ENCODE peak calls at places on chromosome 9, in eight cellular contexts. H, N, C, Z, V, U, X and J are unnamed samples.

GRCh38 chr9:134551657-134552348 is 89.8 kb upstream of the COL5A1 start:
- DNase-seq in H (peak), N (peak), C (peak), Z (no peak), V (no peak), U (no peak), X (no peak), J (no peak)

GRCh38 chr9:84323777-84324317 is 16.7 kb downstream of the SLC28A3 start:
- DNase-seq in H (no peak), N (no peak), C (no peak), Z (no peak), V (no peak), U (no peak), X (no peak), J (no peak)

GRCh38 chr9:19049872-19050636 is 827 bp downstream of the RRAGA start:
- DNase-seq in H (no peak), N (no peak), C (no peak), Z (no peak), V (peak), U (peak), X (no peak), J (no peak)

GRCh38 chr9:98989036-98990000 is 45.6 kb downstream of the COL15A1 start:
- DNase-seq in H (peak), N (no peak), C (peak), Z (no peak), V (no peak), U (no peak), X (no peak), J (no peak)

GRCh38 chr9:122184551-122184950 is 24.8 kb downstream of the MORN5 start:
- DNase-seq in H (no peak), N (no peak), C (no peak), Z (no peak), V (no peak), U (no peak), X (no peak), J (no peak)

GRCh38 chr9:109421034-109421700 is 76.9 kb downstream of the PTPN3 start:
- DNase-seq in H (no peak), N (no peak), C (peak), Z (no peak), V (no peak), U (peak), X (no peak), J (no peak)

GRCh38 chr9:36029202-36029601 is 7.5 kb upstream of the RECK start:
- DNase-seq in H (no peak), N (no peak), C (no peak), Z (no peak), V (no peak), U (no peak), X (no peak), J (no peak)

GRCh38 chr9:81351166-81351565 is 338.2 kb downstream of the TLE1 start:
- DNase-seq in H (no peak), N (no peak), C (no peak), Z (no peak), V (no peak), U (no peak), X (no peak), J (no peak)

GRCh38 chr9:137612741-137613142 is 6.1 kb upstream of the EHMT1 start:
- DNase-seq in H (no peak), N (no peak), C (no peak), Z (no peak), V (no peak), U (no peak), X (no peak), J (no peak)

GRCh38 chr9:115640887-115641286 is 512.7 kb upstream of the PAPPA start:
- DNase-seq in H (peak), N (no peak), C (no peak), Z (no peak), V (no peak), U (no peak), X (no peak), J (no peak)

GRCh38 chr9:128005938-128006337 is 25.1 kb upstream of the EEIG1 start:
- DNase-seq in H (no peak), N (no peak), C (peak), Z (no peak), V (no peak), U (peak), X (no peak), J (no peak)

GRCh38 chr9:114078021-114078780 is at the start of gene AMBP:
- DNase-seq in H (no peak), N (no peak), C (no peak), Z (no peak), V (no peak), U (no peak), X (no peak), J (peak)

GRCh38 chr9:115649991-115650472 is 503.6 kb upstream of the PAPPA start:
- DNase-seq in H (no peak), N (no peak), C (peak), Z (no peak), V (no peak), U (peak), X (no peak), J (no peak)

GRCh38 chr9:117403848-117404247 is 11.0 kb downstream of the ASTN2 start:
- DNase-seq in H (no peak), N (no peak), C (no peak), Z (no peak), V (peak), U (no peak), X (no peak), J (no peak)

GRCh38 chr9:127862075-127863011 is 7.9 kb upstream of the ENG start:
- DNase-seq in H (no peak), N (peak), C (peak), Z (peak), V (no peak), U (no peak), X (no peak), J (peak)

GRCh38 chr9:122151267-122151828 is 8.2 kb downstream of the NDUFA8 start:
- DNase-seq in H (no peak), N (no peak), C (no peak), Z (no peak), V (no peak), U (no peak), X (no peak), J (no peak)

GRCh38 chr9:112401175-112401815 is 21.4 kb downstream of the HSDL2 start:
- DNase-seq in H (no peak), N (no peak), C (no peak), Z (no peak), V (peak), U (no peak), X (no peak), J (no peak)

GRCh38 chr9:7234144-7234543 is 476.4 kb downstream of the KDM4C start:
- DNase-seq in H (peak), N (no peak), C (no peak), Z (no peak), V (no peak), U (peak), X (no peak), J (no peak)

GRCh38 chr9:84974790-84975189 is 305.3 kb downstream of the NTRK2 start:
- DNase-seq in H (no peak), N (no peak), C (no peak), Z (no peak), V (no peak), U (peak), X (no peak), J (no peak)

GRCh38 chr9:136773386-136774044 is 9.2 kb upstream of the LCN15 start:
- DNase-seq in H (no peak), N (no peak), C (no peak), Z (no peak), V (no peak), U (peak), X (no peak), J (no peak)

GRCh38 chr9:133374612-133375115 is 1.2 kb downstream of the SURF4 start:
- DNase-seq in H (no peak), N (no peak), C (no peak), Z (no peak), V (no peak), U (no peak), X (no peak), J (no peak)

GRCh38 chr9:15146121-15146820 is 160.7 kb downstream of the TTC39B start:
- DNase-seq in H (no peak), N (no peak), C (no peak), Z (no peak), V (peak), U (no peak), X (no peak), J (no peak)

GRCh38 chr9:72155282-72155677 is 6.0 kb downstream of the GDA start:
- DNase-seq in H (no peak), N (no peak), C (no peak), Z (no peak), V (no peak), U (no peak), X (no peak), J (no peak)

GRCh38 chr9:107542401-107542800 is 52.8 kb upstream of the KLF4 start:
- DNase-seq in H (no peak), N (no peak), C (no peak), Z (no peak), V (no peak), U (no peak), X (no peak), J (no peak)

GRCh38 chr9:134540441-134541372 is 100.9 kb upstream of the COL5A1 start:
- DNase-seq in H (no peak), N (peak), C (peak), Z (no peak), V (no peak), U (no peak), X (no peak), J (no peak)

GRCh38 chr9:101176384-101176783 is 147.9 kb downstream of the PLPPR1 start:
- DNase-seq in H (no peak), N (no peak), C (no peak), Z (no peak), V (no peak), U (no peak), X (no peak), J (no peak)

GRCh38 chr9:115674091-115674490 is 479.5 kb upstream of the PAPPA start:
- DNase-seq in H (no peak), N (no peak), C (no peak), Z (no peak), V (no peak), U (no peak), X (no peak), J (no peak)

GRCh38 chr9:133919253-133920115 is 72.6 kb downstream of the VAV2 start:
- DNase-seq in H (no peak), N (no peak), C (peak), Z (no peak), V (no peak), U (no peak), X (no peak), J (no peak)

GRCh38 chr9:125807065-125807464 is 59.9 kb downstream of the PBX3 start:
- DNase-seq in H (no peak), N (no peak), C (no peak), Z (no peak), V (no peak), U (no peak), X (no peak), J (no peak)